ENCODE peak calls at places on chromosomes 6 and 20, in four cellular contexts. One of them, this sample, is unnamed.

GRCh38 chr6:166408936-166409755 is 26.4 kb upstream of the MPC1 start:
- DNase-seq in CD8-positive, alpha-beta memory T cell: no peak
- DNase-seq in heart left ventricle: no peak
- DNase-seq in mesendoderm: no peak
- DNase-seq in this sample: no peak

GRCh38 chr6:136719280-136720044 is 72.8 kb downstream of the MAP3K5 start:
- DNase-seq in CD8-positive, alpha-beta memory T cell: no peak
- DNase-seq in heart left ventricle: no peak
- DNase-seq in mesendoderm: no peak
- DNase-seq in this sample: no peak

GRCh38 chr6:20325641-20326421 is 75.8 kb upstream of the E2F3 start:
- DNase-seq in mesendoderm: no peak
- DNase-seq in CD8-positive, alpha-beta memory T cell: no peak
- DNase-seq in heart left ventricle: no peak
- DNase-seq in this sample: no peak

GRCh38 chr20:60255866-60256265 is 297.6 kb downstream of the CDH26 start:
- DNase-seq in CD8-positive, alpha-beta memory T cell: no peak
- DNase-seq in heart left ventricle: no peak
- DNase-seq in mesendoderm: no peak
- DNase-seq in this sample: no peak

GRCh38 chr6:155224031-155224451 is 39.8 kb upstream of the CLDN20 start:
- DNase-seq in mesendoderm: no peak
- DNase-seq in CD8-positive, alpha-beta memory T cell: no peak
- DNase-seq in heart left ventricle: no peak
- DNase-seq in this sample: peak

GRCh38 chr20:9092101-9092500 is 23.2 kb downstream of the PLCB4 start:
- DNase-seq in mesendoderm: no peak
- DNase-seq in CD8-positive, alpha-beta memory T cell: no peak
- DNase-seq in heart left ventricle: no peak
- DNase-seq in this sample: no peak

GRCh38 chr6:44220913-44221290 is 2.5 kb upstream of the SLC29A1 start:
- DNase-seq in CD8-positive, alpha-beta memory T cell: no peak
- DNase-seq in heart left ventricle: no peak
- DNase-seq in mesendoderm: no peak
- DNase-seq in this sample: no peak

GRCh38 chr20:20331796-20332195 is 36.1 kb upstream of the INSM1 start:
- DNase-seq in CD8-positive, alpha-beta memory T cell: no peak
- DNase-seq in heart left ventricle: no peak
- DNase-seq in mesendoderm: no peak
- DNase-seq in this sample: no peak

GRCh38 chr20:12882832-12883506 is 125.8 kb upstream of the SPTLC3 start:
- DNase-seq in heart left ventricle: no peak
- DNase-seq in CD8-positive, alpha-beta memory T cell: no peak
- DNase-seq in mesendoderm: no peak
- DNase-seq in this sample: no peak

GRCh38 chr6:134178230-134179044 is 126.0 kb upstream of the SLC2A12 start:
- DNase-seq in heart left ventricle: peak
- DNase-seq in mesendoderm: peak
- DNase-seq in CD8-positive, alpha-beta memory T cell: peak
- DNase-seq in this sample: peak

GRCh38 chr20:59571151-59571550 is 33.2 kb upstream of the PHACTR3 start:
- DNase-seq in heart left ventricle: no peak
- DNase-seq in mesendoderm: no peak
- DNase-seq in CD8-positive, alpha-beta memory T cell: no peak
- DNase-seq in this sample: no peak

GRCh38 chr20:63029358-63030121 is 22.8 kb upstream of the BHLHE23 start:
- DNase-seq in heart left ventricle: no peak
- DNase-seq in mesendoderm: peak
- DNase-seq in CD8-positive, alpha-beta memory T cell: no peak
- DNase-seq in this sample: no peak

GRCh38 chr6:127515234-127515793 is 3.8 kb downstream of the MTCL3 start:
- DNase-seq in heart left ventricle: no peak
- DNase-seq in CD8-positive, alpha-beta memory T cell: no peak
- DNase-seq in mesendoderm: peak
- DNase-seq in this sample: no peak

GRCh38 chr6:56802570-56802969 is 152.3 kb upstream of the BEND6 start:
- DNase-seq in CD8-positive, alpha-beta memory T cell: no peak
- DNase-seq in mesendoderm: no peak
- DNase-seq in heart left ventricle: no peak
- DNase-seq in this sample: no peak

GRCh38 chr20:434221-434620 is 26.1 kb downstream of the RBCK1 start:
- DNase-seq in heart left ventricle: no peak
- DNase-seq in mesendoderm: peak
- DNase-seq in CD8-positive, alpha-beta memory T cell: no peak
- DNase-seq in this sample: no peak

GRCh38 chr6:2155206-2155605 is 90.2 kb downstream of the GMDS start:
- DNase-seq in heart left ventricle: no peak
- DNase-seq in mesendoderm: no peak
- DNase-seq in CD8-positive, alpha-beta memory T cell: no peak
- DNase-seq in this sample: no peak

GRCh38 chr6:114534813-114535212 is 192.0 kb upstream of the HS3ST5 start:
- DNase-seq in heart left ventricle: no peak
- DNase-seq in mesendoderm: peak
- DNase-seq in CD8-positive, alpha-beta memory T cell: no peak
- DNase-seq in this sample: no peak

GRCh38 chr6:1321715-1322114 is 9.8 kb downstream of the FOXQ1 start:
- DNase-seq in mesendoderm: no peak
- DNase-seq in CD8-positive, alpha-beta memory T cell: no peak
- DNase-seq in heart left ventricle: no peak
- DNase-seq in this sample: no peak

GRCh38 chr6:40899684-40900155 is 139.3 kb downstream of the UNC5CL start:
- DNase-seq in mesendoderm: no peak
- DNase-seq in heart left ventricle: no peak
- DNase-seq in CD8-positive, alpha-beta memory T cell: no peak
- DNase-seq in this sample: no peak

GRCh38 chr20:54633903-54634302 is 158.5 kb downstream of the DOK5 start:
- DNase-seq in mesendoderm: no peak
- DNase-seq in CD8-positive, alpha-beta memory T cell: no peak
- DNase-seq in heart left ventricle: no peak
- DNase-seq in this sample: no peak

GRCh38 chr6:11386323-11386722 is 151.2 kb upstream of the TMEM170B start:
- DNase-seq in heart left ventricle: no peak
- DNase-seq in CD8-positive, alpha-beta memory T cell: no peak
- DNase-seq in mesendoderm: no peak
- DNase-seq in this sample: no peak

GRCh38 chr20:2133318-2134183 is 31.9 kb downstream of the STK35 start:
- DNase-seq in mesendoderm: peak
- DNase-seq in CD8-positive, alpha-beta memory T cell: no peak
- DNase-seq in heart left ventricle: no peak
- DNase-seq in this sample: no peak

GRCh38 chr6:3825331-3825831 is 23.8 kb upstream of the FAM50B start:
- DNase-seq in heart left ventricle: peak
- DNase-seq in mesendoderm: peak
- DNase-seq in CD8-positive, alpha-beta memory T cell: no peak
- DNase-seq in this sample: no peak

GRCh38 chr20:62768234-62768814 is 27.9 kb upstream of the MRGBP start:
- DNase-seq in heart left ventricle: no peak
- DNase-seq in CD8-positive, alpha-beta memory T cell: no peak
- DNase-seq in mesendoderm: no peak
- DNase-seq in this sample: no peak

GRCh38 chr20:58547527-58548475 is 32.6 kb upstream of the APCDD1L start:
- DNase-seq in heart left ventricle: no peak
- DNase-seq in mesendoderm: no peak
- DNase-seq in CD8-positive, alpha-beta memory T cell: no peak
- DNase-seq in this sample: no peak

GRCh38 chr6:83429857-83430605 is 820 bp downstream of the ME1 start:
- DNase-seq in heart left ventricle: no peak
- DNase-seq in CD8-positive, alpha-beta memory T cell: no peak
- DNase-seq in mesendoderm: peak
- DNase-seq in this sample: no peak

GRCh38 chr20:48102076-48102787 is 317.0 kb upstream of the SULF2 start:
- DNase-seq in heart left ventricle: no peak
- DNase-seq in CD8-positive, alpha-beta memory T cell: no peak
- DNase-seq in mesendoderm: no peak
- DNase-seq in this sample: no peak

GRCh38 chr6:44431118-44431725 is 43.7 kb downstream of the CDC5L start:
- DNase-seq in heart left ventricle: peak
- DNase-seq in mesendoderm: peak
- DNase-seq in CD8-positive, alpha-beta memory T cell: no peak
- DNase-seq in this sample: peak

GRCh38 chr20:8152183-8152582 is 20.1 kb downstream of the PLCB1 start:
- DNase-seq in heart left ventricle: no peak
- DNase-seq in CD8-positive, alpha-beta memory T cell: no peak
- DNase-seq in mesendoderm: no peak
- DNase-seq in this sample: no peak

GRCh38 chr20:17660667-17661066 is 21.4 kb downstream of the RRBP1 start:
- DNase-seq in heart left ventricle: no peak
- DNase-seq in mesendoderm: no peak
- DNase-seq in CD8-positive, alpha-beta memory T cell: no peak
- DNase-seq in this sample: no peak

GRCh38 chr6:35457907-35458306 is 5.8 kb downstream of the FANCE start:
- DNase-seq in CD8-positive, alpha-beta memory T cell: no peak
- DNase-seq in mesendoderm: peak
- DNase-seq in heart left ventricle: no peak
- DNase-seq in this sample: no peak

GRCh38 chr6:35452186-35453090 is at the start of gene FANCE:
- DNase-seq in mesendoderm: peak
- DNase-seq in CD8-positive, alpha-beta memory T cell: peak
- DNase-seq in heart left ventricle: peak
- DNase-seq in this sample: peak

GRCh38 chr6:35451354-35452185 is 568 bp upstream of the FANCE start:
- DNase-seq in CD8-positive, alpha-beta memory T cell: no peak
- DNase-seq in heart left ventricle: no peak
- DNase-seq in mesendoderm: no peak
- DNase-seq in this sample: no peak

GRCh38 chr6:35453236-35453635 is 1.1 kb downstream of the FANCE start:
- DNase-seq in heart left ventricle: no peak
- DNase-seq in CD8-positive, alpha-beta memory T cell: no peak
- DNase-seq in mesendoderm: no peak
- DNase-seq in this sample: no peak

DNA sequence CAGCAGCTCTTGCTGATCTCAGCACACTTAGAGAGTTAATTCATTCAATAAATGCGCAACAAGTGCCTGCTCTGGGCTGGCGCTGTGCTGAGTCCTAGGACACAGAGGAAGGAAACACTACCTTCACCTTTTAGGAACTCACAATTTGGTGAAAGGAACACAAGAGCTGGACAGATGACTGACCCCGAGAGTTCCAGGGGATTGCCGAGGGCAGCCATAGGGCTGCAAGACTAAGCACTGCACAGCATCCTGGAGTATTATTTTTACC is 2.6 kb downstream of the FANCE start:
- DNase-seq in CD8-positive, alpha-beta memory T cell: no peak
- DNase-seq in heart left ventricle: no peak
- DNase-seq in mesendoderm: no peak
- DNase-seq in this sample: no peak
- H3K27ac ChIP-seq in CD8-positive, alpha-beta memory T cell: no peak
- H3K27ac ChIP-seq in heart left ventricle: no peak
- H3K27ac ChIP-seq in mesendoderm: no peak
- H3K27ac ChIP-seq in this sample: no peak

DNA sequence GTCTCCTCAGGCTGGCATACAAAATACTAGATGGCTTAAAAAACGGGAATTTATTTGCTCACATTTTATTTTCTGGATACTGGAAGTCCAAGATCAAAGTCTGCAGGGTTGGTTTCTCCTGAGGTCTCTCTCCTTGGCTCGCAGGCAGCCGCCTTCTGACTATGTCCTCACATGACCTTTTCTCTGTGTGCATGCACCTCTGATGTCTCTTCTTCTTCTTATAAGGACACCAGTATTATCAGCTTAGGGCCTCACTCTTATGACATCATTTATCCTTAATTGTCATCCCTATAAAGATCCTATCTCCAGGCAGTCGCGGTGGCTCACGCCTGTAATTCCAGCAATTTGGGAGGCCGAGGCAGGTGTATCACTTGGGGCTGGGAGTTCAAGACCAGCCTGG is 9.3 kb upstream of the TRIM27 start:
- DNase-seq in mesendoderm: no peak
- DNase-seq in heart left ventricle: no peak
- DNase-seq in CD8-positive, alpha-beta memory T cell: no peak
- DNase-seq in this sample: no peak
- H3K27ac ChIP-seq in mesendoderm: no peak
- H3K27ac ChIP-seq in heart left ventricle: no peak
- H3K27ac ChIP-seq in CD8-positive, alpha-beta memory T cell: no peak
- H3K27ac ChIP-seq in this sample: no peak

GRCh38 chr6:131955192-131955591 is 4.0 kb upstream of the CCN2 start:
- DNase-seq in CD8-positive, alpha-beta memory T cell: no peak
- DNase-seq in mesendoderm: no peak
- DNase-seq in heart left ventricle: no peak
- DNase-seq in this sample: no peak
- H3K27ac ChIP-seq in CD8-positive, alpha-beta memory T cell: no peak
- H3K27ac ChIP-seq in mesendoderm: no peak
- H3K27ac ChIP-seq in heart left ventricle: peak
- H3K27ac ChIP-seq in this sample: no peak

GRCh38 chr6:151495380-151495779 is 1.6 kb downstream of the CCDC170 start:
- DNase-seq in mesendoderm: no peak
- DNase-seq in CD8-positive, alpha-beta memory T cell: no peak
- DNase-seq in heart left ventricle: no peak
- DNase-seq in this sample: no peak
- H3K27ac ChIP-seq in mesendoderm: no peak
- H3K27ac ChIP-seq in CD8-positive, alpha-beta memory T cell: no peak
- H3K27ac ChIP-seq in heart left ventricle: no peak
- H3K27ac ChIP-seq in this sample: no peak

GRCh38 chr6:143117108-143117507 is 56.4 kb downstream of the AIG1 start:
- DNase-seq in mesendoderm: no peak
- DNase-seq in CD8-positive, alpha-beta memory T cell: no peak
- DNase-seq in heart left ventricle: no peak
- DNase-seq in this sample: no peak
- H3K27ac ChIP-seq in mesendoderm: no peak
- H3K27ac ChIP-seq in CD8-positive, alpha-beta memory T cell: no peak
- H3K27ac ChIP-seq in heart left ventricle: no peak
- H3K27ac ChIP-seq in this sample: no peak

GRCh38 chr6:145789443-145789842 is 25.2 kb downstream of the FBXO30 start:
- DNase-seq in CD8-positive, alpha-beta memory T cell: no peak
- DNase-seq in heart left ventricle: no peak
- DNase-seq in mesendoderm: no peak
- DNase-seq in this sample: no peak

GRCh38 chr6:145787688-145788087 is 26.9 kb downstream of the FBXO30 start:
- DNase-seq in mesendoderm: no peak
- DNase-seq in CD8-positive, alpha-beta memory T cell: no peak
- DNase-seq in heart left ventricle: no peak
- DNase-seq in this sample: no peak

GRCh38 chr6:145783796-145784195 is 30.8 kb downstream of the FBXO30 start:
- DNase-seq in CD8-positive, alpha-beta memory T cell: no peak
- DNase-seq in mesendoderm: no peak
- DNase-seq in heart left ventricle: no peak
- DNase-seq in this sample: no peak

GRCh38 chr6:145784683-145785082 is 29.9 kb downstream of the FBXO30 start:
- DNase-seq in mesendoderm: no peak
- DNase-seq in CD8-positive, alpha-beta memory T cell: no peak
- DNase-seq in heart left ventricle: peak
- DNase-seq in this sample: no peak
- H3K27ac ChIP-seq in mesendoderm: no peak
- H3K27ac ChIP-seq in CD8-positive, alpha-beta memory T cell: no peak
- H3K27ac ChIP-seq in heart left ventricle: no peak
- H3K27ac ChIP-seq in this sample: no peak

GRCh38 chr20:6122111-6122872 is 538 bp downstream of the FERMT1 start:
- DNase-seq in CD8-positive, alpha-beta memory T cell: no peak
- DNase-seq in mesendoderm: peak
- DNase-seq in heart left ventricle: no peak
- DNase-seq in this sample: no peak
- H3K27ac ChIP-seq in CD8-positive, alpha-beta memory T cell: no peak
- H3K27ac ChIP-seq in mesendoderm: no peak
- H3K27ac ChIP-seq in heart left ventricle: no peak
- H3K27ac ChIP-seq in this sample: no peak